ENCODE peak calls at places on chromosomes 3 and 15, in ten cellular contexts. P is HEK293T; U is activated naive CD4-positive, alpha-beta T cell treated with anti-CD3 and anti-CD28 coated beads, Interleukin-2, amount 10 ng/mL, durations not matched to agents 7 days and 5 days; V is activated T-cell treated with anti-CD3 and anti-CD28 coated beads for 4 hours; N is endothelial cell; S is mucosa of gallbladder; B is T-helper 22 cell; R is NCI-H1694; E is epithelial cell of esophagus; K is NCI-H2029. W is an unnamed sample.

GRCh38 chr15:38883987-38884386 is 319.4 kb upstream of the RASGRP1 start:
- DNase-seq in P (no peak), U (no peak), V (no peak), N (no peak), S (no peak), B (no peak), R (no peak), E (no peak), K (no peak), W (no peak)

GRCh38 chr3:24288538-24289236 is 206.0 kb downstream of the THRB start:
- DNase-seq in P (no peak), U (no peak), V (no peak), N (no peak), S (no peak), B (no peak), R (no peak), E (no peak), K (no peak), W (peak; percentile 63)

GRCh38 chr3:52268036-52268435 is 10.4 kb downstream of the WDR82 start:
- DNase-seq in P (no peak), U (peak; percentile 42), V (peak; percentile 47), N (no peak), S (no peak), B (peak; percentile 50), R (no peak), E (peak; percentile 84), K (no peak), W (peak; percentile 79)

GRCh38 chr3:44509985-44510360 is 32.5 kb upstream of the ZNF445 start:
- DNase-seq in P (no peak), U (no peak), V (no peak), N (no peak), S (no peak), B (no peak), R (no peak), E (no peak), K (peak; percentile 42), W (no peak)

GRCh38 chr15:90814193-90814811 is 54.1 kb upstream of the FURIN start:
- DNase-seq in P (no peak), U (no peak), V (no peak), N (no peak), S (no peak), B (no peak), R (no peak), E (no peak), K (no peak), W (peak; percentile 19)

GRCh38 chr3:98343647-98344507 is 9.8 kb upstream of the OR5K4 start:
- DNase-seq in P (peak; percentile 62), U (peak; percentile 35), V (no peak), N (peak; percentile 66), S (peak; percentile 18), B (no peak), R (peak; percentile 49), E (peak; percentile 72), K (peak; percentile 0), W (peak; percentile 47)

GRCh38 chr3:183490653-183491052 is 62.2 kb upstream of the MCF2L2 start:
- DNase-seq in P (no peak), U (peak; percentile 36), V (no peak), N (peak; percentile 53), S (peak; percentile 80), B (no peak), R (no peak), E (peak; percentile 98), K (peak; percentile 98), W (no peak)

GRCh38 chr15:85838655-85839054 is 43.9 kb upstream of the KLHL25 start:
- DNase-seq in P (no peak), U (no peak), V (no peak), N (no peak), S (peak; percentile 79), B (no peak), R (no peak), E (no peak), K (no peak), W (no peak)

GRCh38 chr3:162295323-162295983 is 798.8 kb downstream of the OTOL1 start:
- DNase-seq in P (no peak), U (no peak), V (no peak), N (no peak), S (no peak), B (no peak), R (no peak), E (peak; percentile 90), K (no peak), W (no peak)

GRCh38 chr3:127800508-127800907 is 21.8 kb downstream of the MGLL start:
- DNase-seq in P (no peak), U (peak; percentile 32), V (no peak), N (no peak), S (no peak), B (no peak), R (no peak), E (peak; percentile 30), K (no peak), W (no peak)

GRCh38 chr15:75191235-75191634 is 10.4 kb upstream of the C15orf39 start:
- DNase-seq in P (no peak), U (no peak), V (no peak), N (no peak), S (no peak), B (no peak), R (no peak), E (no peak), K (no peak), W (no peak)

GRCh38 chr3:188264231-188265213 is 110.6 kb downstream of the LPP start:
- DNase-seq in P (no peak), U (no peak), V (no peak), N (no peak), S (no peak), B (no peak), R (no peak), E (no peak), K (no peak), W (no peak)

GRCh38 chr3:4264040-4264439 is 39.1 kb upstream of the SETMAR start:
- DNase-seq in P (no peak), U (no peak), V (no peak), N (no peak), S (no peak), B (no peak), R (no peak), E (no peak), K (no peak), W (no peak)

GRCh38 chr3:3066910-3067309 is 43.3 kb downstream of the IL5RA start:
- DNase-seq in P (no peak), U (no peak), V (no peak), N (no peak), S (no peak), B (no peak), R (no peak), E (no peak), K (no peak), W (no peak)

GRCh38 chr15:89521605-89522004 is 25.2 kb upstream of the RHCG start:
- DNase-seq in P (no peak), U (no peak), V (no peak), N (no peak), S (no peak), B (no peak), R (no peak), E (peak; percentile 77), K (no peak), W (no peak)

GRCh38 chr3:23492057-23492456 is 288.9 kb downstream of the UBE2E2 start:
- DNase-seq in P (no peak), U (no peak), V (no peak), N (no peak), S (no peak), B (no peak), R (no peak), E (no peak), K (no peak), W (no peak)

GRCh38 chr15:82647045-82647834 is at the start of gene CPEB1:
- DNase-seq in P (peak; percentile 69), U (no peak), V (peak; percentile 40), N (peak; percentile 30), S (no peak), B (no peak), R (no peak), E (peak; percentile 9), K (no peak), W (peak; percentile 87)

GRCh38 chr3:177050466-177051237 is 146.6 kb downstream of the TBL1XR1 start:
- DNase-seq in P (no peak), U (no peak), V (no peak), N (no peak), S (no peak), B (no peak), R (peak; percentile 54), E (peak; percentile 56), K (peak; percentile 47), W (no peak)

GRCh38 chr3:192875971-192876565 is 41.6 kb downstream of the MB21D2 start:
- DNase-seq in P (no peak), U (no peak), V (no peak), N (no peak), S (no peak), B (no peak), R (no peak), E (peak; percentile 66), K (peak; percentile 9), W (no peak)

GRCh38 chr3:42117175-42118008 is 26.2 kb downstream of the TRAK1 start:
- DNase-seq in P (peak; percentile 39), U (peak; percentile 31), V (no peak), N (peak; percentile 44), S (no peak), B (no peak), R (no peak), E (peak; percentile 53), K (peak; percentile 44), W (peak; percentile 77)

GRCh38 chr15:74826372-74826819 is at the start of gene CPLX3:
- DNase-seq in P (no peak), U (peak; percentile 76), V (peak; percentile 11), N (peak; percentile 56), S (no peak), B (no peak), R (no peak), E (peak; percentile 24), K (no peak), W (no peak)

GRCh38 chr15:74312445-74313007 is 54.9 kb downstream of the CYP11A1 start:
- DNase-seq in P (no peak), U (no peak), V (no peak), N (no peak), S (no peak), B (no peak), R (peak; percentile 95), E (no peak), K (peak; percentile 91), W (no peak)

GRCh38 chr3:18442743-18443669 is 17.9 kb upstream of the SATB1 start:
- DNase-seq in P (no peak), U (peak; percentile 38), V (no peak), N (no peak), S (no peak), B (no peak), R (no peak), E (no peak), K (no peak), W (no peak)